ENCODE peak calls at places on chromosomes 5 and 9, in ten cellular contexts. E is CD8-positive, alpha-beta T cell; W is right atrium auricular region; N is cardiac muscle cell; R is H9; Y is substantia nigra; L is right lobe of liver; A is GM12878; S is AG04450; Q is PC-9. X is an unnamed sample.

GRCh38 chr9:71243951-71244350 is 122.5 kb upstream of the TRPM3 start:
- DNase-seq in E (no peak), W (no peak), N (no peak), R (no peak), Y (no peak), L (no peak), A (no peak), S (no peak), Q (no peak), X (no peak)

GRCh38 chr9:96875460-96876142 is 21.3 kb upstream of the ZNF782 start:
- DNase-seq in E (peak), W (no peak), N (peak), R (peak), Y (no peak), L (peak), A (peak), S (peak), Q (peak), X (peak)

GRCh38 chr9:82757921-82758320 is 305.0 kb downstream of the RASEF start:
- DNase-seq in E (no peak), W (no peak), N (no peak), R (no peak), Y (no peak), L (no peak), A (no peak), S (no peak), Q (no peak), X (no peak)

GRCh38 chr9:38641985-38642864 is 21.8 kb upstream of the ANKRD18A start:
- DNase-seq in E (no peak), W (no peak), N (peak), R (peak), Y (peak), L (no peak), A (no peak), S (peak), Q (peak), X (peak)

GRCh38 chr5:180209137-180209581 is at the start of gene RASGEF1C:
- DNase-seq in E (peak), W (no peak), N (peak), R (peak), Y (peak), L (peak), A (no peak), S (peak), Q (peak), X (peak)

GRCh38 chr5:103624748-103625147 is 62.2 kb upstream of the NUDT12 start:
- DNase-seq in E (no peak), W (no peak), N (peak), R (no peak), Y (no peak), L (no peak), A (no peak), S (no peak), Q (no peak), X (no peak)

GRCh38 chr5:108238936-108239887 is 142.7 kb downstream of the FBXL17 start:
- DNase-seq in E (no peak), W (no peak), N (peak), R (peak), Y (no peak), L (no peak), A (no peak), S (no peak), Q (no peak), X (no peak)

GRCh38 chr5:6435356-6435755 is 13.3 kb upstream of the UBE2QL1 start:
- DNase-seq in E (no peak), W (peak), N (peak), R (peak), Y (no peak), L (peak), A (no peak), S (no peak), Q (no peak), X (peak)

GRCh38 chr5:106634375-106634774 is 1036.4 kb downstream of the EFNA5 start:
- DNase-seq in E (no peak), W (no peak), N (no peak), R (no peak), Y (no peak), L (no peak), A (no peak), S (no peak), Q (no peak), X (no peak)

GRCh38 chr5:31604644-31605043 is 34.3 kb upstream of the PDZD2 start:
- DNase-seq in E (no peak), W (no peak), N (no peak), R (no peak), Y (no peak), L (no peak), A (no peak), S (no peak), Q (no peak), X (no peak)

GRCh38 chr5:78912085-78912771 is 72.9 kb downstream of the ARSB start:
- DNase-seq in E (no peak), W (no peak), N (no peak), R (no peak), Y (no peak), L (no peak), A (no peak), S (no peak), Q (no peak), X (no peak)

GRCh38 chr9:119841005-119841404 is 471.8 kb upstream of the BRINP1 start:
- DNase-seq in E (no peak), W (no peak), N (no peak), R (no peak), Y (no peak), L (no peak), A (no peak), S (no peak), Q (no peak), X (no peak)

DNA sequence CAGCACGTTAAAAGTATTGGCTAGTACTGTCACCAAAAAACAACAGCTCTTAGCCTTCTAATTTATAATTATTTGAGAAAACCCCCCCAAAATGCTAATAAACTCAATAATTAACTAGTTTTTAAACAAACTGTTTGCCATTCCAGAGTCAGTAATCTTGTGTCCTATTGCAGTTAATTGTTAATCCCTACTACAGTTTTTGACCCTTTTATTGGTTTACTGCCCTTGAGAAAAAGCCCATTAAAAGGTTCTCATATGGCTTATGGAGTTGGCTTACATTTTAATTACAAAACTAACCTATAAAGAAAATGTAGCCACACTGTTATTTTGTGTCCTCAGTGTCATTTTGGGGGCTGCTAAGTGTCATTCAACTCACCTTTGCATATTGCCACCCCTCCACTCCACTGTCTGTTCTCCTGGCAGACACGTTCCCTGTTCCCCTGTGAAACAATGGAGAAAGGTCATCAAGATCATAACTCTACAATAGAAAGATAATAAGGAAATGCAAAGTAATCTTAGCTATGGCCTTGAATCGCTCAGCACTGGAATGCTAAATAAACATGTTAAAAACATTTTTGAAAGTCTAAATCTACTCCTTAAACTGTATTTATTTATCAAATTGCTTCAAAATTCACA is 51.6 kb upstream of the TXNDC8 start:
- DNase-seq in E (no peak), W (no peak), N (no peak), R (no peak), Y (no peak), L (no peak), A (no peak), S (no peak), Q (no peak), X (no peak)
- H3K27ac ChIP-seq in E (no peak), W (no peak), N (no peak), R (no peak), Y (no peak), L (no peak), A (no peak), S (no peak), Q (no peak), X (no peak)

DNA sequence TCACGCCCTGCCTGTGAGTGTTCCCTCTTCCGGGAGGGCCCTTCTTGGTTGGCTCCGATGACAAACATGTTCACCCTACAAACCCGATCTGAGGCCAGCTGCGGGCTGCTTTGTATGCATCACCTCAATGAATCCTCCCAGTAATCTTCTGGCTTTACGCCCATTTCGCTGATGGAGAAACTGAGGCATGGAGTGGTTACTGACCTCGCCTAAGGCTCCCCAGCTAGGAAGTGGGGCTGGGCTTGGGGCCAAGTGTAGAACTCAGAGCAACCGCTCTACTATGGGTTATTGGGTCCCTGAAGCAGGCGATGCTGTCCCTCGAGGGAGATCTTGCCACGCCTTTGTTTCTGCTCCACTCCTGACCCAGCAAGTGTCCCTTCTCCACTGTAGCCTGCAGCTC is 38.2 kb upstream of the RPL26L1 start:
- DNase-seq in E (no peak), W (no peak), N (no peak), R (no peak), Y (no peak), L (no peak), A (no peak), S (no peak), Q (no peak), X (no peak)
- H3K27ac ChIP-seq in E (no peak), W (no peak), N (no peak), R (no peak), Y (no peak), L (no peak), A (no peak), S (peak), Q (no peak), X (no peak)

GRCh38 chr5:141319699-141320098 is 885 bp downstream of the TAF7 start:
- DNase-seq in E (no peak), W (no peak), N (no peak), R (no peak), Y (no peak), L (no peak), A (no peak), S (no peak), Q (no peak), X (peak)
- H3K27ac ChIP-seq in E (no peak), W (peak), N (peak), R (peak), Y (no peak), L (no peak), A (no peak), S (no peak), Q (no peak), X (peak)

DNA sequence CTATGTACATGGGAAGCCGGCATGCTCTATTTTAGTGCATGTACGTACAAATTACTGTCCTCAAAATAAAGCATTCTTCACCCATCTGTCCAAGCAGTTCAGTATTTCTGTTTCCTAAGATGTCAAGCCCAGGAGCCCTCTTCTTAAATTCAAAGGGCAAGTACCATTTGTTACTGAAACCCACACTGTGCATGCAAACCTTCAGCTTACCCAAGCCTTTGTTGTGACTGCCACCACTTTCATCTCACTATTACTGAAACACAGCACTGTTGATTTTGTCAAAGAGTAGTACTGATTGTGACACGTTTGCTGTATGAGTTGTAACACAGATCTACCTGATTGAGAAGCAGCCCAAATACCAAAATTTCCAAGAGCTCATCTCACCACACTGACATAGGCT is 390.4 kb upstream of the IZUMO3 start:
- DNase-seq in E (no peak), W (no peak), N (no peak), R (no peak), Y (no peak), L (no peak), A (no peak), S (no peak), Q (no peak), X (no peak)
- H3K27ac ChIP-seq in E (no peak), W (no peak), N (no peak), R (no peak), Y (no peak), L (no peak), A (no peak), S (no peak), Q (no peak), X (no peak)

DNA sequence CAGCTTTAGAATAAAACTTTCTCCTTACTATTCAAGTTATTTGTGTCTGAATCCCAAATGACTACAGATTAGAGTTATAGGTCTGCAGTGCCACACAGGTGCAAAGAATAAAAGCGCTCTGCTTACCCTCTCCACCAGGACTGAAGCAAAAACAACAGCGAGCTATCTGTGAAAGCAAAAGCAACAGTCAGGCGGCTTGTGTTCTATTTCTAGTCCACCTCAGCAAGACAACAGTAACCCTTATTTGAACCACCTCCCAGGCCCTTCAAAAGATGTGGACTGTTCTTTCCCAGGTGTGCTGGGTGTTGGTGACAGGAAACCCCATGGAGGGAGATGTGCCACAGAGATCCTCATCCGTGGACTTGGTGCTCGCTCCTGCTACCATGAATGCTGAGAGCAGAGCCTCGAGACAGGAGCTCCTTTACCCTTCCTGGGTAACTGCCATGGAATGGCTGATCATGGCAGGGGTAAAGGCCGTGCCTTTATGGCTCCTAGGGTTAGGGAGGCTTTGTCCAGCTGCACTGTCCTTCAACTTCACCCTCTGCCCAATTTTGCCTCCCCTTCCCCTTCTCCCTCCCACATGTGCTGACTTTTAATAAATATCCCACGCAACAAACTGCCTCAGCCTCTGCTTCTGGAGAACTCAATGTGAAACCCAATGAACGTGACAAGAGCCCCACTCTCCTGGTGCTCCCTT is 108.6 kb downstream of the SERINC5 start:
- DNase-seq in E (no peak), W (peak), N (no peak), R (no peak), Y (no peak), L (no peak), A (no peak), S (no peak), Q (no peak), X (no peak)
- H3K27ac ChIP-seq in E (no peak), W (peak), N (peak), R (no peak), Y (peak), L (no peak), A (no peak), S (no peak), Q (no peak), X (no peak)

GRCh38 chr9:124077915-124078572 is 66.5 kb downstream of the LHX2 start:
- DNase-seq in E (no peak), W (no peak), N (no peak), R (no peak), Y (no peak), L (peak), A (no peak), S (no peak), Q (peak), X (no peak)

GRCh38 chr9:124078641-124079040 is 67.1 kb downstream of the LHX2 start:
- DNase-seq in E (no peak), W (no peak), N (peak), R (no peak), Y (no peak), L (peak), A (no peak), S (no peak), Q (peak), X (no peak)

GRCh38 chr9:124075761-124076160 is 64.2 kb downstream of the LHX2 start:
- DNase-seq in E (no peak), W (no peak), N (no peak), R (no peak), Y (no peak), L (no peak), A (no peak), S (no peak), Q (no peak), X (no peak)

GRCh38 chr9:124082622-124083021 is 71.1 kb downstream of the LHX2 start:
- DNase-seq in E (no peak), W (no peak), N (no peak), R (no peak), Y (no peak), L (no peak), A (no peak), S (no peak), Q (no peak), X (no peak)

DNA sequence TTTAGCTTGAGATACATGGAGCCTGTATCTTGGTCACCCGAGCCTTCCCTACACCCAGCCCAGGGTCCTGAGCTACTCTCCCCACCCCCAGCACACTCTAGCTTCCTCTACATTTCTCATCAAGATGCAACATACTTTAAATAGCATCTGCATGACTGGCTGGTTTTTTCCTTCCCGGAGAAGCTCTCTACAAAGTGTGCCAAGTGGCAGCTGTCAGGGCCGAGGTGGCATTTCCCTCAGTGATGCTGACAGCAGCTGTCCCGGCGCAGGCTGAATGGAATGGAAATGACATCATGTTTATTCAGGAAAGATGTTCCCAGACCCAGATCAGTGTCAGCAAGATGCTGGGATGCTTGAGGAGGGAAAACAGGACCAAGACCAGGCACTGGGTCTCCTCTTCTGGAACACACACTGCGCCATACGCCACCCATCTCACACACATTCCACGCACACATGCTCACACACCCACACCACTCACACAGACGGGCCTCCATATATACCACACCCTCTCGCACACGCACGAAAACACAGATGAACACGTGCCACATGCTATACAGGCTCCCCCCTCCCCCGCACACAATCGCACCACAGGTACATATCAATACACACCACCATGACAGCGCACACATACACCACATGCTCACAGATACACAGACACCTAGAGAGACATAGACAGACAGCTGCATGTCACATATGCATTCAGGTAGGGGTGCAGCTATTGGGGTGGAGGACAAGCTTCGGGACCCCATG is 67.8 kb downstream of the LHX2 start:
- DNase-seq in E (no peak), W (peak), N (peak), R (no peak), Y (no peak), L (no peak), A (no peak), S (peak), Q (peak), X (no peak)
- H3K27ac ChIP-seq in E (no peak), W (no peak), N (no peak), R (no peak), Y (no peak), L (no peak), A (no peak), S (no peak), Q (peak), X (no peak)

DNA sequence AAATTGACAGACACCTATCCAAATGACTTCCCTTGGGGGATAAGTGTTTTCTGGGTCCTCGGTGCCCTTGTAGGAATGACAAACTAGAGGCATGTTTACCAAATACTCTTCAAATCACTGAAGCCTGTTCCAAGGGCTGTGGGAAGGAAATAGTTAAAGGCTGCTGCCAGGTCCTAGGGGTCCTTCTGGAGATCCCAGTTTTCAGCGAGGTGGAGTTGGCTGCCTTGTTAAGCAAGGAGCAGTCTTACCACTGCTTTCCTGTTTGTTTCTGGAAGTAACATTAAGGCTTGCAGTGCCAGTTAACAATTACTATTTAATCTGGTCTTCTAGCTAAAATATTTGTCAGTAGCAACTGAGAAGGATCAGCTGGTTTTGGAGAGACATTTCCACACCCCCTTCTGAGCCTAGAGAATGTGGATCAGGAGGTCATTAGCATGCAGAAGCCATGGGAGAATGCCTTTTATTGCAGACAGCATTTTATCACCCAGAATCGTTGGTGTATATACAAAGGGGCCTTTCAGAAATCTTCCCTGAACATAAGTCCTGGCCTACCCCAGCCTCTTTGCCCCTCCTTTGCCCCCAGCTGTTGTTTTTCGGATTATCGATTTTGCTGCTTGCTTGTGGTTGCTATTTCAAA is 238.8 kb downstream of the DMAC1 start:
- DNase-seq in E (no peak), W (no peak), N (no peak), R (no peak), Y (no peak), L (no peak), A (no peak), S (no peak), Q (no peak), X (no peak)
- H3K27ac ChIP-seq in E (no peak), W (no peak), N (no peak), R (no peak), Y (peak), L (no peak), A (no peak), S (no peak), Q (no peak), X (no peak)

X was measured in testis.